ENCODE peak calls at places on chromosomes 1 and 21, in nine cellular contexts. M is aorta, Z is pancreas, Q is mammary epithelial cell, S is PC-3, O is heart left ventricle, D is BJ, J is right lobe of liver, V is MM.1S. L is an unnamed sample. For H3K36me3 and H3K27me3, the result is how much of the 10 kb centered on the place peaks cover.

GRCh38 chr1:86913399-86913895 is 479 bp downstream of the SELENOF start:
- DNase-seq in D (no peak), J (no peak), S (peak), V (peak), O (no peak), Z (no peak), M (no peak), Q (peak), L (peak)

GRCh38 chr21:46665566-46665965 is 30.1 kb downstream of the PRMT2 start:
- DNase-seq in M (no peak), J (no peak), Z (no peak), S (no peak), D (no peak), Q (no peak), V (no peak), O (no peak), L (no peak)

GRCh38 chr1:165793951-165794350 is 25.3 kb upstream of the TMCO1 start:
- DNase-seq in J (no peak), Q (peak), M (no peak), S (peak), O (no peak), V (no peak), Z (no peak), D (no peak), L (no peak)

GRCh38 chr1:201019321-201019977 is 4.1 kb downstream of the KIF21B start:
- DNase-seq in Z (no peak), M (no peak), D (no peak), Q (peak), J (peak), V (peak), S (peak), O (peak), L (peak)

GRCh38 chr1:1225238-1225845 is 6.5 kb downstream of the SDF4 start:
- DNase-seq in D (no peak), Z (no peak), M (no peak), O (no peak), Q (no peak), J (no peak), V (no peak), S (no peak), L (no peak)

GRCh38 chr1:89670168-89670567 is 37.2 kb downstream of the LRRC8C start:
- DNase-seq in J (no peak), V (peak), M (no peak), D (no peak), Z (no peak), O (no peak), S (no peak), Q (no peak), L (no peak)

GRCh38 chr21:29130234-29130993 is at the start of gene MAP3K7CL:
- DNase-seq in J (no peak), O (peak), S (peak), V (no peak), Z (no peak), D (peak), M (peak), Q (peak), L (peak)

GRCh38 chr1:41576206-41576605 is 91.7 kb upstream of the EDN2 start:
- DNase-seq in V (no peak), D (no peak), Z (no peak), J (no peak), Q (no peak), O (no peak), M (no peak), S (no peak), L (no peak)

GRCh38 chr1:223820515-223820858 is 25.3 kb downstream of the TP53BP2 start:
- DNase-seq in S (no peak), J (no peak), O (no peak), Q (no peak), Z (no peak), V (no peak), D (no peak), M (no peak), L (no peak)

GRCh38 chr1:218874801-218875400 is 298.8 kb upstream of the LYPLAL1 start:
- DNase-seq in M (no peak), Q (no peak), S (peak), J (no peak), D (no peak), O (no peak), Z (no peak), V (no peak), L (no peak)

GRCh38 chr1:73980324-73981040 is 217.5 kb downstream of the LRRIQ3 start:
- DNase-seq in S (peak), O (no peak), Z (no peak), J (no peak), V (no peak), M (no peak), Q (no peak), D (no peak), L (no peak)

GRCh38 chr1:4127595-4128140 is 227.6 kb upstream of the C1orf174 start:
- DNase-seq in O (no peak), S (no peak), Z (no peak), J (no peak), M (peak), D (no peak), Q (no peak), V (no peak), L (peak)

GRCh38 chr1:182684128-182684828 is at the start of gene RGS8:
- DNase-seq in O (no peak), J (no peak), M (no peak), S (no peak), Q (no peak), D (no peak), Z (no peak), V (no peak), L (no peak)

GRCh38 chr1:51650198-51650597 is 33.3 kb downstream of the OSBPL9 start:
- DNase-seq in M (no peak), Z (no peak), D (no peak), S (no peak), Q (no peak), J (no peak), V (no peak), O (no peak), L (no peak)

GRCh38 chr1:22351757-22352080 is 99.9 kb upstream of the ZBTB40 start:
- DNase-seq in O (no peak), V (no peak), M (no peak), Z (no peak), Q (no peak), D (no peak), J (no peak), S (no peak), L (no peak)

GRCh38 chr1:116868386-116868785 is 41.3 kb upstream of the PTGFRN start:
- DNase-seq in Q (no peak), S (no peak), V (no peak), D (no peak), Z (no peak), O (no peak), M (no peak), J (no peak), L (no peak)

GRCh38 chr1:25068316-25068715 is 138.2 kb upstream of the RUNX3 start:
- DNase-seq in M (peak), O (no peak), V (no peak), Z (no peak), J (no peak), D (no peak), Q (no peak), S (no peak), L (no peak)

GRCh38 chr1:156608036-156608674 is 6.9 kb upstream of the GPATCH4 start:
- DNase-seq in O (no peak), S (peak), M (peak), D (no peak), Q (peak), V (peak), Z (no peak), J (no peak), L (peak)

GRCh38 chr1:35544976-35545375 is 12.2 kb downstream of the KIAA0319L start:
- DNase-seq in Z (no peak), Q (no peak), J (peak), O (no peak), D (no peak), S (peak), M (no peak), V (peak), L (peak)

GRCh38 chr21:28856588-28857250 is 136.0 kb downstream of the LTN1 start:
- DNase-seq in V (no peak), J (no peak), O (no peak), M (no peak), D (no peak), Q (no peak), Z (no peak), S (no peak), L (no peak)

GRCh38 chr1:25503551-25504426 is 39.6 kb upstream of the LDLRAP1 start:
- DNase-seq in Z (peak), J (peak), S (peak), V (peak), D (no peak), Q (peak), M (peak), O (no peak), L (peak)

GRCh38 chr1:11908139-11909021 is 17.8 kb downstream of the KIAA2013 start:
- DNase-seq in V (peak), J (peak), O (peak), D (peak), S (peak), M (peak), Q (peak), Z (peak), L (peak)

GRCh38 chr1:5637171-5637570 is 355.1 kb downstream of the NPHP4 start:
- DNase-seq in Q (no peak), J (peak), D (no peak), S (peak), Z (no peak), M (no peak), O (no peak), V (no peak), L (peak)

DNA sequence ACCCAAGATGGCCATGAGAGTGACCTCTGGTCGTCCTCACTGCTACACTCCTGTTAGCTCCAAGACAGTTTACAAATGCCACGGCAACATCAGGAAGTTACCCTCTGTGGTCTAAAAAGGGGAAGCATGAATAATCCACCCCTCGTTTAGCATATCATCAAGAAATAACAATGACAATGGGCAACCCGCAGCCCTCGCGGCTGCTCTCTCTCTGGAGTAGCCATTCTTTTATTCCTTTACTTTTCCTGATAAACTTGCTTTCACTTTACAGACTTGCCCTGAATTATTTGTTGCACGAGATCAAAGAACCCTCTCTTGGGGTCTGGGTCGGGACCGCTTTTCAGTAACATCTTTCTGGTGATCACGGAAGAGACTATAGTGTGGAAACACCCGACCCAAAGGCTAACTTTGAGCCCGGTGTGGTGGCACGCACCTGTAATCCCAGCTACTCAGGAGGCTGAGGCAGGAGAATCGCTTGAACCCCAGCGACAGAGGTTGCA is 19.8 kb upstream of the COX20 start:
- DNase-seq in S (no peak), Z (no peak), Q (no peak), D (no peak), O (no peak), V (no peak), M (no peak), J (no peak), L (no peak)
- H3K36me3 ChIP-seq in S (under half), Z (under half), Q (under half), D (under half), O (under half), V (under half), M (under half), J (under half), L (under half)

GRCh38 chr1:205569411-205570172 is 62.2 kb downstream of the ELK4 start:
- DNase-seq in Q (no peak), Z (peak), V (no peak), O (no peak), M (no peak), J (peak), S (peak), D (no peak), L (no peak)
- H3K27me3 ChIP-seq in Q (under half), Z (under half), V (half or more), O (under half), M (under half), J (under half), S (under half), D (under half), L (half or more)

GRCh38 chr1:212078826-212079225 is 43.3 kb downstream of the DTL start:
- DNase-seq in V (no peak), D (no peak), M (no peak), S (no peak), J (no peak), O (no peak), Q (no peak), Z (no peak), L (no peak)

GRCh38 chr1:212077028-212077427 is 41.5 kb downstream of the DTL start:
- DNase-seq in Q (peak), V (no peak), D (no peak), M (no peak), O (no peak), J (no peak), S (peak), Z (no peak), L (no peak)

GRCh38 chr1:212082765-212083406 is 47.3 kb downstream of the DTL start:
- DNase-seq in V (no peak), D (no peak), O (no peak), S (no peak), J (no peak), Q (no peak), Z (no peak), M (no peak), L (no peak)
- H3K36me3 ChIP-seq in V (under half), D (under half), O (under half), S (half or more), J (under half), Q (under half), Z (under half), M (under half), L (half or more)

DNA sequence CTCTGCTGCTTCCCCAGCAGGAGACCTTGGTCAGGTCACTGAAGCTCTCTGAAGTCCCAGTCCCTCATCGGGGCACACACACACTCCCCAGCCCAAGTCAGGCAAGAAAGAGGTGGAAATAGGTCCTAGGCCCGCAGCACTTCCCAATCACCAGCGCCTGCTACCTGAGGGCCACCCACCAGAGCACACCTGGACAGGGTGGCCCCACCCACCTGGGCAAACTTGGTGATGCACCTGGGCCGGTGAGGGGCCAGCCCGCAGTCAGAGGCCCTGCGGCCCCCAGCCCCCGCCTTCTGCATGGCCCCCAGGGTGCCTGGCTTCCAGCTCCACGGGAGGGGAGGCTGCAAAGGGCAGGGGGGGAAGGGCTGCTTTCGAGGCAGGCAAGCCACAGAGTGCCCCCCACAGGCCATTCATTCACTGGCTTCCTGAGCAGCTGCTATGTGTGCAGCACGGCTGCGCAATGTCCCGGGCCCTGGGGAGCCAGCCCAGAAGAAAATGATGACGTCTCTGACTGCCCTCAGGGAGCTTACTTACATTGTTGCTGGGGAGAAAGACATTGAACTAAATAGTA is 4.7 kb downstream of the SH2D5 start:
- DNase-seq in Q (no peak), O (no peak), V (no peak), S (no peak), M (peak), Z (no peak), J (peak), D (no peak), L (no peak)
- H3K27me3 ChIP-seq in Q (under half), O (under half), V (half or more), S (under half), M (under half), Z (under half), J (under half), D (under half), L (under half)

GRCh38 chr1:15765495-15766194 is 7.0 kb downstream of the FBLIM1 start:
- DNase-seq in M (no peak), Z (peak), D (no peak), J (no peak), S (peak), O (no peak), Q (peak), V (peak), L (peak)
- H3K36me3 ChIP-seq in M (under half), Z (under half), D (under half), J (under half), S (under half), O (under half), Q (under half), V (under half), L (under half)

GRCh38 chr1:151512326-151512725 is 1.1 kb downstream of the CGN start:
- DNase-seq in Q (peak), D (no peak), J (no peak), Z (no peak), M (no peak), V (no peak), S (peak), O (no peak), L (no peak)
- H3K27me3 ChIP-seq in Q (under half), D (under half), J (under half), Z (under half), M (under half), V (under half), S (under half), O (under half), L (under half)

L was measured in MG63.